ENCODE peak calls at places on chromosomes 12 and 14, in eight cellular contexts. One of them, this sample, is unnamed.

GRCh38 chr14:96149131-96149530 is 55.5 kb upstream of the BDKRB2 start:
- DNase-seq in T-helper 2 cell treated with Interferon-gamma antibody and Interleukin-4, amounts not matched to agents 5 μg/mL and 100 μg/mL, for 36 hours: no peak
- DNase-seq in fibroblast of lung: no peak
- DNase-seq in esophagus squamous epithelium: no peak
- DNase-seq in stimulated activated effector memory CD8-positive, alpha-beta T cell treated with anti-CD3 and anti-CD28 coated beads, Interleukin-12 subunit alpha, Interleukin-12 subunit beta, amount 100 ng/mL, for 72 hours: no peak
- DNase-seq in mucosa of descending colon: no peak
- DNase-seq in ACHN: no peak
- DNase-seq in CD4-positive, alpha-beta T cell: no peak
- DNase-seq in this sample: no peak

GRCh38 chr14:101058571-101058970 is 155.0 kb upstream of the RTL1 start:
- DNase-seq in mucosa of descending colon: no peak
- DNase-seq in T-helper 2 cell treated with Interferon-gamma antibody and Interleukin-4, amounts not matched to agents 5 μg/mL and 100 μg/mL, for 36 hours: no peak
- DNase-seq in fibroblast of lung: peak; percentile 57
- DNase-seq in esophagus squamous epithelium: no peak
- DNase-seq in CD4-positive, alpha-beta T cell: no peak
- DNase-seq in stimulated activated effector memory CD8-positive, alpha-beta T cell treated with anti-CD3 and anti-CD28 coated beads, Interleukin-12 subunit alpha, Interleukin-12 subunit beta, amount 100 ng/mL, for 72 hours: no peak
- DNase-seq in ACHN: no peak
- DNase-seq in this sample: no peak

GRCh38 chr14:53842938-53843337 is 113.7 kb downstream of the BMP4 start:
- DNase-seq in T-helper 2 cell treated with Interferon-gamma antibody and Interleukin-4, amounts not matched to agents 5 μg/mL and 100 μg/mL, for 36 hours: no peak
- DNase-seq in CD4-positive, alpha-beta T cell: no peak
- DNase-seq in fibroblast of lung: peak; percentile 89
- DNase-seq in mucosa of descending colon: no peak
- DNase-seq in esophagus squamous epithelium: no peak
- DNase-seq in ACHN: no peak
- DNase-seq in stimulated activated effector memory CD8-positive, alpha-beta T cell treated with anti-CD3 and anti-CD28 coated beads, Interleukin-12 subunit alpha, Interleukin-12 subunit beta, amount 100 ng/mL, for 72 hours: no peak
- DNase-seq in this sample: no peak

GRCh38 chr12:114668151-114668891 is 15.7 kb downstream of the TBX3 start:
- DNase-seq in T-helper 2 cell treated with Interferon-gamma antibody and Interleukin-4, amounts not matched to agents 5 μg/mL and 100 μg/mL, for 36 hours: peak; percentile 10
- DNase-seq in CD4-positive, alpha-beta T cell: no peak
- DNase-seq in fibroblast of lung: peak; percentile 79
- DNase-seq in ACHN: peak; percentile 85
- DNase-seq in esophagus squamous epithelium: no peak
- DNase-seq in mucosa of descending colon: peak; percentile 91
- DNase-seq in stimulated activated effector memory CD8-positive, alpha-beta T cell treated with anti-CD3 and anti-CD28 coated beads, Interleukin-12 subunit alpha, Interleukin-12 subunit beta, amount 100 ng/mL, for 72 hours: no peak
- DNase-seq in this sample: no peak

GRCh38 chr12:121461048-121461447 is 61.1 kb downstream of the RNF34 start:
- DNase-seq in CD4-positive, alpha-beta T cell: no peak
- DNase-seq in stimulated activated effector memory CD8-positive, alpha-beta T cell treated with anti-CD3 and anti-CD28 coated beads, Interleukin-12 subunit alpha, Interleukin-12 subunit beta, amount 100 ng/mL, for 72 hours: no peak
- DNase-seq in mucosa of descending colon: no peak
- DNase-seq in esophagus squamous epithelium: no peak
- DNase-seq in fibroblast of lung: no peak
- DNase-seq in ACHN: no peak
- DNase-seq in T-helper 2 cell treated with Interferon-gamma antibody and Interleukin-4, amounts not matched to agents 5 μg/mL and 100 μg/mL, for 36 hours: no peak
- DNase-seq in this sample: no peak

GRCh38 chr14:104019029-104019428 is 66.5 kb upstream of the ASPG start:
- DNase-seq in esophagus squamous epithelium: no peak
- DNase-seq in ACHN: no peak
- DNase-seq in T-helper 2 cell treated with Interferon-gamma antibody and Interleukin-4, amounts not matched to agents 5 μg/mL and 100 μg/mL, for 36 hours: no peak
- DNase-seq in CD4-positive, alpha-beta T cell: no peak
- DNase-seq in stimulated activated effector memory CD8-positive, alpha-beta T cell treated with anti-CD3 and anti-CD28 coated beads, Interleukin-12 subunit alpha, Interleukin-12 subunit beta, amount 100 ng/mL, for 72 hours: no peak
- DNase-seq in fibroblast of lung: no peak
- DNase-seq in mucosa of descending colon: no peak
- DNase-seq in this sample: no peak

GRCh38 chr12:7013101-7013500 is 5.2 kb downstream of the LPCAT3 start:
- DNase-seq in ACHN: no peak
- DNase-seq in T-helper 2 cell treated with Interferon-gamma antibody and Interleukin-4, amounts not matched to agents 5 μg/mL and 100 μg/mL, for 36 hours: no peak
- DNase-seq in mucosa of descending colon: no peak
- DNase-seq in esophagus squamous epithelium: no peak
- DNase-seq in stimulated activated effector memory CD8-positive, alpha-beta T cell treated with anti-CD3 and anti-CD28 coated beads, Interleukin-12 subunit alpha, Interleukin-12 subunit beta, amount 100 ng/mL, for 72 hours: no peak
- DNase-seq in fibroblast of lung: no peak
- DNase-seq in CD4-positive, alpha-beta T cell: no peak
- DNase-seq in this sample: no peak

GRCh38 chr14:97580923-97581495 is 783.8 kb downstream of the VRK1 start:
- DNase-seq in stimulated activated effector memory CD8-positive, alpha-beta T cell treated with anti-CD3 and anti-CD28 coated beads, Interleukin-12 subunit alpha, Interleukin-12 subunit beta, amount 100 ng/mL, for 72 hours: peak; percentile 30
- DNase-seq in fibroblast of lung: peak; percentile 1
- DNase-seq in mucosa of descending colon: no peak
- DNase-seq in ACHN: no peak
- DNase-seq in CD4-positive, alpha-beta T cell: no peak
- DNase-seq in T-helper 2 cell treated with Interferon-gamma antibody and Interleukin-4, amounts not matched to agents 5 μg/mL and 100 μg/mL, for 36 hours: no peak
- DNase-seq in esophagus squamous epithelium: no peak
- DNase-seq in this sample: no peak

GRCh38 chr14:21528381-21529348 is 2.5 kb upstream of the SALL2 start:
- DNase-seq in mucosa of descending colon: no peak
- DNase-seq in stimulated activated effector memory CD8-positive, alpha-beta T cell treated with anti-CD3 and anti-CD28 coated beads, Interleukin-12 subunit alpha, Interleukin-12 subunit beta, amount 100 ng/mL, for 72 hours: no peak
- DNase-seq in esophagus squamous epithelium: no peak
- DNase-seq in ACHN: no peak
- DNase-seq in T-helper 2 cell treated with Interferon-gamma antibody and Interleukin-4, amounts not matched to agents 5 μg/mL and 100 μg/mL, for 36 hours: no peak
- DNase-seq in fibroblast of lung: peak; percentile 41
- DNase-seq in CD4-positive, alpha-beta T cell: no peak
- DNase-seq in this sample: no peak

GRCh38 chr12:110004598-110004997 is 5.4 kb downstream of the ANKRD13A start:
- DNase-seq in fibroblast of lung: no peak
- DNase-seq in stimulated activated effector memory CD8-positive, alpha-beta T cell treated with anti-CD3 and anti-CD28 coated beads, Interleukin-12 subunit alpha, Interleukin-12 subunit beta, amount 100 ng/mL, for 72 hours: no peak
- DNase-seq in T-helper 2 cell treated with Interferon-gamma antibody and Interleukin-4, amounts not matched to agents 5 μg/mL and 100 μg/mL, for 36 hours: no peak
- DNase-seq in ACHN: no peak
- DNase-seq in esophagus squamous epithelium: no peak
- DNase-seq in mucosa of descending colon: no peak
- DNase-seq in CD4-positive, alpha-beta T cell: no peak
- DNase-seq in this sample: no peak